ENCODE peak calls at places on chromosome 16, in eight cellular contexts. One of them, this sample, is unnamed.

GRCh38 chr16:21233521-21234150 is at the start of gene ANKS4B:
- DNase-seq in Daoy: no peak
- DNase-seq in T-helper 1 cell: no peak
- DNase-seq in stimulated activated CD8-positive, alpha-beta memory T cell treated with anti-CD3 and anti-CD28 coated beads, Interleukin-12 subunit alpha, Interleukin-12 subunit beta, amount 100 ng/mL, for 4 hours: no peak
- DNase-seq in kidney: no peak
- DNase-seq in LHCN-M2: no peak
- DNase-seq in endothelial cell: no peak
- DNase-seq in AG04450: no peak
- DNase-seq in this sample: no peak

GRCh38 chr16:3088450-3088849 is 10.6 kb downstream of the ZSCAN10 start:
- DNase-seq in T-helper 1 cell: no peak
- DNase-seq in AG04450: no peak
- DNase-seq in Daoy: no peak
- DNase-seq in endothelial cell: no peak
- DNase-seq in kidney: peak; percentile 35
- DNase-seq in LHCN-M2: no peak
- DNase-seq in stimulated activated CD8-positive, alpha-beta memory T cell treated with anti-CD3 and anti-CD28 coated beads, Interleukin-12 subunit alpha, Interleukin-12 subunit beta, amount 100 ng/mL, for 4 hours: no peak
- DNase-seq in this sample: no peak

GRCh38 chr16:53642094-53642493 is 61.6 kb downstream of the RPGRIP1L start:
- DNase-seq in endothelial cell: no peak
- DNase-seq in LHCN-M2: no peak
- DNase-seq in Daoy: no peak
- DNase-seq in stimulated activated CD8-positive, alpha-beta memory T cell treated with anti-CD3 and anti-CD28 coated beads, Interleukin-12 subunit alpha, Interleukin-12 subunit beta, amount 100 ng/mL, for 4 hours: no peak
- DNase-seq in AG04450: no peak
- DNase-seq in T-helper 1 cell: no peak
- DNase-seq in kidney: no peak
- DNase-seq in this sample: no peak

GRCh38 chr16:3640632-3641501 is 13.6 kb upstream of the DNASE1 start:
- DNase-seq in T-helper 1 cell: no peak
- DNase-seq in AG04450: no peak
- DNase-seq in stimulated activated CD8-positive, alpha-beta memory T cell treated with anti-CD3 and anti-CD28 coated beads, Interleukin-12 subunit alpha, Interleukin-12 subunit beta, amount 100 ng/mL, for 4 hours: no peak
- DNase-seq in endothelial cell: no peak
- DNase-seq in LHCN-M2: no peak
- DNase-seq in Daoy: no peak
- DNase-seq in kidney: no peak
- DNase-seq in this sample: no peak

GRCh38 chr16:10447289-10447688 is 61.4 kb downstream of the ATF7IP2 start:
- DNase-seq in endothelial cell: no peak
- DNase-seq in Daoy: no peak
- DNase-seq in kidney: no peak
- DNase-seq in T-helper 1 cell: no peak
- DNase-seq in stimulated activated CD8-positive, alpha-beta memory T cell treated with anti-CD3 and anti-CD28 coated beads, Interleukin-12 subunit alpha, Interleukin-12 subunit beta, amount 100 ng/mL, for 4 hours: no peak
- DNase-seq in AG04450: no peak
- DNase-seq in LHCN-M2: no peak
- DNase-seq in this sample: no peak

GRCh38 chr16:51756447-51757123 is 605.5 kb upstream of the SALL1 start:
- DNase-seq in T-helper 1 cell: no peak
- DNase-seq in kidney: peak; percentile 42
- DNase-seq in stimulated activated CD8-positive, alpha-beta memory T cell treated with anti-CD3 and anti-CD28 coated beads, Interleukin-12 subunit alpha, Interleukin-12 subunit beta, amount 100 ng/mL, for 4 hours: no peak
- DNase-seq in Daoy: peak; percentile 25
- DNase-seq in LHCN-M2: no peak
- DNase-seq in AG04450: no peak
- DNase-seq in endothelial cell: no peak
- DNase-seq in this sample: no peak

GRCh38 chr16:10997485-10997884 is 53.1 kb downstream of the CLEC16A start:
- DNase-seq in endothelial cell: no peak
- DNase-seq in Daoy: no peak
- DNase-seq in AG04450: no peak
- DNase-seq in stimulated activated CD8-positive, alpha-beta memory T cell treated with anti-CD3 and anti-CD28 coated beads, Interleukin-12 subunit alpha, Interleukin-12 subunit beta, amount 100 ng/mL, for 4 hours: no peak
- DNase-seq in T-helper 1 cell: no peak
- DNase-seq in LHCN-M2: no peak
- DNase-seq in kidney: no peak
- DNase-seq in this sample: no peak

GRCh38 chr16:2530629-2531318 is 434 bp downstream of the CEMP1 start:
- DNase-seq in Daoy: no peak
- DNase-seq in LHCN-M2: no peak
- DNase-seq in kidney: peak; percentile 84
- DNase-seq in endothelial cell: no peak
- DNase-seq in stimulated activated CD8-positive, alpha-beta memory T cell treated with anti-CD3 and anti-CD28 coated beads, Interleukin-12 subunit alpha, Interleukin-12 subunit beta, amount 100 ng/mL, for 4 hours: no peak
- DNase-seq in AG04450: no peak
- DNase-seq in T-helper 1 cell: no peak
- DNase-seq in this sample: no peak

GRCh38 chr16:11439790-11440656 is 94.8 kb downstream of the RMI2 start:
- DNase-seq in LHCN-M2: no peak
- DNase-seq in AG04450: no peak
- DNase-seq in Daoy: no peak
- DNase-seq in T-helper 1 cell: no peak
- DNase-seq in kidney: no peak
- DNase-seq in stimulated activated CD8-positive, alpha-beta memory T cell treated with anti-CD3 and anti-CD28 coated beads, Interleukin-12 subunit alpha, Interleukin-12 subunit beta, amount 100 ng/mL, for 4 hours: no peak
- DNase-seq in endothelial cell: no peak
- DNase-seq in this sample: no peak

GRCh38 chr16:28983644-28984043 is 1.2 kb upstream of the LAT start:
- DNase-seq in LHCN-M2: no peak
- DNase-seq in kidney: no peak
- DNase-seq in Daoy: no peak
- DNase-seq in T-helper 1 cell: no peak
- DNase-seq in stimulated activated CD8-positive, alpha-beta memory T cell treated with anti-CD3 and anti-CD28 coated beads, Interleukin-12 subunit alpha, Interleukin-12 subunit beta, amount 100 ng/mL, for 4 hours: no peak
- DNase-seq in endothelial cell: no peak
- DNase-seq in AG04450: no peak
- DNase-seq in this sample: no peak

GRCh38 chr16:29857133-29857760 is 5.8 kb downstream of the CDIPT start:
- DNase-seq in T-helper 1 cell: no peak
- DNase-seq in endothelial cell: no peak
- DNase-seq in LHCN-M2: peak; percentile 89
- DNase-seq in Daoy: peak; percentile 17
- DNase-seq in AG04450: no peak
- DNase-seq in kidney: no peak
- DNase-seq in stimulated activated CD8-positive, alpha-beta memory T cell treated with anti-CD3 and anti-CD28 coated beads, Interleukin-12 subunit alpha, Interleukin-12 subunit beta, amount 100 ng/mL, for 4 hours: no peak
- DNase-seq in this sample: no peak

GRCh38 chr16:88347656-88348376 is 34.9 kb upstream of the ZNF469 start:
- DNase-seq in Daoy: no peak
- DNase-seq in kidney: peak; percentile 61
- DNase-seq in AG04450: no peak
- DNase-seq in stimulated activated CD8-positive, alpha-beta memory T cell treated with anti-CD3 and anti-CD28 coated beads, Interleukin-12 subunit alpha, Interleukin-12 subunit beta, amount 100 ng/mL, for 4 hours: no peak
- DNase-seq in T-helper 1 cell: no peak
- DNase-seq in LHCN-M2: no peak
- DNase-seq in endothelial cell: no peak
- DNase-seq in this sample: no peak

GRCh38 chr16:59886021-59886420 is 1151.9 kb upstream of the GOT2 start:
- DNase-seq in endothelial cell: no peak
- DNase-seq in LHCN-M2: peak; percentile 88
- DNase-seq in kidney: no peak
- DNase-seq in Daoy: no peak
- DNase-seq in T-helper 1 cell: no peak
- DNase-seq in AG04450: no peak
- DNase-seq in stimulated activated CD8-positive, alpha-beta memory T cell treated with anti-CD3 and anti-CD28 coated beads, Interleukin-12 subunit alpha, Interleukin-12 subunit beta, amount 100 ng/mL, for 4 hours: no peak
- DNase-seq in this sample: no peak

GRCh38 chr16:23131436-23131835 is 17.8 kb downstream of the USP31 start:
- DNase-seq in endothelial cell: no peak
- DNase-seq in LHCN-M2: no peak
- DNase-seq in T-helper 1 cell: no peak
- DNase-seq in stimulated activated CD8-positive, alpha-beta memory T cell treated with anti-CD3 and anti-CD28 coated beads, Interleukin-12 subunit alpha, Interleukin-12 subunit beta, amount 100 ng/mL, for 4 hours: no peak
- DNase-seq in AG04450: no peak
- DNase-seq in Daoy: no peak
- DNase-seq in kidney: no peak
- DNase-seq in this sample: no peak